ENCODE peak calls at places on chromosomes 6 and 20, in four cellular contexts. R is uterus, G is heart right ventricle, K is pancreas. U is an unnamed sample. For H3K9me3, the result is how much of the 10 kb centered on the place peaks cover.

GRCh38 chr20:51159303-51159702 is 136.4 kb upstream of the KCNG1 start:
- DNase-seq in R (no peak), G (no peak), K (no peak), U (no peak)

GRCh38 chr6:135266675-135267074 is 85.6 kb downstream of the MYB start:
- DNase-seq in R (no peak), G (no peak), K (no peak), U (no peak)

GRCh38 chr20:17859002-17859615 is 109.5 kb downstream of the SNX5 start:
- DNase-seq in R (no peak), K (peak), G (no peak), U (no peak)

GRCh38 chr6:89585156-89585555 is 53.4 kb downstream of the LYRM2 start:
- DNase-seq in K (no peak), G (no peak), R (no peak), U (no peak)

GRCh38 chr6:70668499-70668812 is 773 bp downstream of the SMAP1 start:
- DNase-seq in R (peak), K (no peak), G (peak), U (no peak)

GRCh38 chr6:78484181-78485064 is 382.9 kb upstream of the IRAK1BP1 start:
- DNase-seq in R (no peak), K (no peak), G (no peak), U (no peak)

GRCh38 chr20:59152559-59153354 is 10.9 kb upstream of the ZNF831 start:
- DNase-seq in K (no peak), R (no peak), G (no peak), U (no peak)

GRCh38 chr20:33569290-33570094 is 79.6 kb downstream of the CBFA2T2 start:
- DNase-seq in G (no peak), K (no peak), R (no peak), U (no peak)

GRCh38 chr6:69391106-69391505 is 405.7 kb downstream of the LMBRD1 start:
- DNase-seq in R (no peak), G (no peak), K (no peak), U (no peak)
- H3K9me3 ChIP-seq in R (under half), G (under half), K (under half), U (under half)

DNA sequence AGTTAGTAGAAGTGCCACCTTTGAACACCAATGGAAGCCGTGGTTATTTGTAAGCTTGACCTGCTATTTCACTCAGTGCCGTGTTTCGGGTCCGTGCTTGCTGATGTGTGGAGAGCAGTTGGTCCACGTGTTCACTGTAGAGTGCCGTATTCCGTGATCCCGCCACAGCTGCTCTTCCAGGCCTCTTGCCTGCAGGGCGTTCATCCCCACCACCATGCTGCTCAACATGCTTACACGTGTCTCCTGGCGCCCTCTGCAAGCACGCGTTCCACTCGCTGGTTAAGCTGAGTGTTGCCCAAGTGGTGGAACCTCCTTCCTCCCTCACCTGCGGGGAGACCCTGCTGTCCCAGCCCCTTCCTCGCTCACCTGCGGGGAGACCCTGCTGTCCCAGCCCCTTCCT is 28.0 kb upstream of the DACT2 start:
- DNase-seq in K (no peak), G (no peak), R (no peak), U (peak)
- H3K9me3 ChIP-seq in K (under half), G (under half), R (under half), U (under half)

GRCh38 chr6:166052837-166053236 is 114.8 kb downstream of the TBXT start:
- DNase-seq in G (no peak), R (no peak), K (no peak), U (no peak)

GRCh38 chr6:166046232-166046631 is 121.4 kb downstream of the TBXT start:
- DNase-seq in K (no peak), R (no peak), G (no peak), U (no peak)

GRCh38 chr6:166045173-166045957 is 122.3 kb downstream of the TBXT start:
- DNase-seq in K (no peak), G (no peak), R (no peak), U (no peak)

GRCh38 chr6:166046982-166047381 is 120.7 kb downstream of the TBXT start:
- DNase-seq in R (no peak), G (no peak), K (peak), U (no peak)

GRCh38 chr6:166050559-166050958 is 117.1 kb downstream of the TBXT start:
- DNase-seq in K (no peak), R (no peak), G (no peak), U (peak)
- H3K9me3 ChIP-seq in K (under half), R (under half), G (under half), U (under half)

DNA sequence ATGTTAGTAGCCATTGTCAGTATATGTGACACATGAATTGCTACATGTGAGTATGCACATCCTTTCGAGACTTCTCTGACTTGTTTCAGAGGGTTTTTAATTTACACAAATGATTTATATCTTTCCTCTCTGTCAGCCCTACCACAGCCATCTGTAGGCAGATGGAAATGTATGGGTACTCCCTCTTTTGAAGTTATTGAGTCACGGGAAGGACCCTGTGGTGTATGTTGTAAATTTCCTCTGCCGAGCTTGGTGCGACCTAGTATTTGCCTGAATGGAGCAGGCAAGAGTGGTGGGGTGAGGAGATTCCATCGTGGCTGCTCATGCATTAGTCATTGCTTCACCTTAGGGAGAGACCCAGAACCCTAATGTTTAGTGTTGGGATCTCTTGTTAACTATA is 171.9 kb downstream of the JARID2 start:
- DNase-seq in K (no peak), G (no peak), R (no peak), U (no peak)
- H3K9me3 ChIP-seq in K (under half), G (under half), R (under half), U (under half)

GRCh38 chr6:170045563-170045960 is 245.3 kb downstream of the DLL1 start:
- DNase-seq in K (no peak), R (no peak), G (no peak), U (no peak)
- H3K9me3 ChIP-seq in K (under half), R (under half), G (under half), U (under half)